ENCODE peak calls at places on chromosomes 4 and X, in six cellular contexts. U, P, V, W, Z and E are unnamed samples.

GRCh38 chr4:173171098-173171497 is 2.5 kb downstream of the GALNT7 start:
- DNase-seq in P (no peak), Z (peak; percentile 9), U (no peak), V (no peak), W (no peak), E (no peak)

GRCh38 chrX:72358313-72358712 is 52.6 kb upstream of the CITED1 start:
- DNase-seq in U (peak; percentile 34), Z (no peak), V (peak; percentile 59), P (no peak), W (no peak), E (no peak)

GRCh38 chrX:70445197-70445656 is 592 bp downstream of the DLG3 start:
- DNase-seq in V (no peak), W (no peak), U (no peak), P (no peak), Z (no peak), E (no peak)

GRCh38 chrX:83416273-83416672 is 91.8 kb upstream of the POU3F4 start:
- DNase-seq in Z (no peak), V (no peak), W (no peak), P (no peak), U (no peak), E (no peak)

GRCh38 chrX:129877401-129877800 is 28.6 kb upstream of the UTP14A start:
- DNase-seq in Z (peak; percentile 60), P (no peak), W (no peak), V (no peak), U (peak; percentile 39), E (no peak)

GRCh38 chrX:38004046-38004445 is 2.3 kb upstream of the SYTL5 start:
- DNase-seq in V (no peak), W (no peak), P (no peak), Z (no peak), U (no peak), E (no peak)

GRCh38 chrX:101550362-101550761 is at the start of gene ARMCX1:
- DNase-seq in Z (no peak), W (peak; percentile 37), U (peak; percentile 67), P (peak; percentile 62), V (peak; percentile 76), E (peak; percentile 5)

GRCh38 chrX:70454441-70455365 is 10.1 kb downstream of the DLG3 start:
- DNase-seq in P (no peak), W (no peak), Z (peak; percentile 83), V (peak; percentile 36), U (peak; percentile 23), E (no peak)

GRCh38 chr4:71541541-71541940 is 202.7 kb downstream of the SLC4A4 start:
- DNase-seq in W (no peak), U (no peak), Z (no peak), V (no peak), P (no peak), E (no peak)

GRCh38 chr4:168880087-168880675 is 129.9 kb downstream of the CBR4 start:
- DNase-seq in Z (no peak), V (no peak), P (no peak), U (peak; percentile 80), W (no peak), E (no peak)

GRCh38 chr4:2337131-2337723 is 75.3 kb upstream of the MXD4 start:
- DNase-seq in W (no peak), U (no peak), Z (no peak), P (no peak), V (no peak), E (no peak)

GRCh38 chrX:11949291-11949690 is 189.0 kb upstream of the FRMPD4 start:
- DNase-seq in U (no peak), Z (no peak), W (no peak), P (no peak), V (no peak), E (no peak)

GRCh38 chr4:111937368-111937767 is 207.9 kb upstream of the FAM241A start:
- DNase-seq in Z (no peak), V (no peak), W (no peak), U (no peak), P (no peak), E (no peak)

GRCh38 chrX:46444011-46444410 is 101.2 kb downstream of the ZNF674 start:
- DNase-seq in W (no peak), Z (no peak), U (peak; percentile 90), P (peak; percentile 50), V (peak; percentile 83), E (no peak)

GRCh38 chrX:150162141-150162540 is 201.0 kb upstream of the MAMLD1 start:
- DNase-seq in U (no peak), P (no peak), Z (no peak), W (no peak), V (peak; percentile 29), E (no peak)

GRCh38 chr4:77073981-77074865 is 1.6 kb downstream of the CCNI start:
- DNase-seq in P (no peak), W (no peak), U (no peak), Z (no peak), V (no peak), E (no peak)

GRCh38 chr4:78293841-78294301 is 236.7 kb downstream of the FRAS1 start:
- DNase-seq in U (peak; percentile 94), P (no peak), Z (no peak), W (no peak), V (peak; percentile 78), E (no peak)

GRCh38 chrX:40105016-40105790 is 7.4 kb upstream of the BCOR start:
- DNase-seq in W (no peak), U (no peak), P (no peak), V (peak; percentile 61), Z (no peak), E (peak; percentile 42)

GRCh38 chr4:2714071-2714770 is 41.9 kb downstream of the TNIP2 start:
- DNase-seq in Z (peak; percentile 64), P (peak; percentile 92), W (no peak), U (peak; percentile 17), V (no peak), E (no peak)

GRCh38 chr4:20662851-20663250 is 37.4 kb upstream of the PACRGL start:
- DNase-seq in P (peak; percentile 49), V (peak; percentile 19), U (peak; percentile 27), Z (no peak), W (no peak), E (no peak)

GRCh38 chr4:109554971-109555370 is 5.1 kb upstream of the MCUB start:
- DNase-seq in Z (no peak), U (peak; percentile 2), W (no peak), P (no peak), V (no peak), E (no peak)

GRCh38 chr4:151462554-151462953 is 53.6 kb downstream of the FHIP1A start:
- DNase-seq in W (no peak), Z (no peak), U (no peak), P (no peak), V (no peak), E (no peak)

GRCh38 chr4:1234296-1234695 is 14.6 kb downstream of the CTBP1 start:
- DNase-seq in Z (no peak), W (no peak), P (no peak), U (no peak), V (no peak), E (no peak)

GRCh38 chr4:153573221-153573620 is 107.1 kb downstream of the TMEM131L start:
- DNase-seq in V (no peak), P (no peak), Z (no peak), U (no peak), W (no peak), E (no peak)

GRCh38 chrX:148580016-148580415 is 79.6 kb downstream of the AFF2 start:
- DNase-seq in W (no peak), U (peak; percentile 40), Z (no peak), P (no peak), V (no peak), E (no peak)

GRCh38 chrX:66919280-66919832 is 280.5 kb upstream of the EDA2R start:
- DNase-seq in Z (no peak), W (no peak), P (no peak), V (no peak), U (no peak), E (no peak)

GRCh38 chr4:138835833-138836521 is 179.6 kb upstream of the NOCT start:
- DNase-seq in W (no peak), V (no peak), P (no peak), U (peak; percentile 18), Z (peak; percentile 28), E (no peak)

GRCh38 chr4:26252349-26252748 is 68.5 kb upstream of the RBPJ start:
- DNase-seq in P (no peak), W (no peak), Z (no peak), U (peak; percentile 12), V (no peak), E (no peak)

GRCh38 chr4:184856277-184856609 is 30.5 kb upstream of the ACSL1 start:
- DNase-seq in V (no peak), W (no peak), P (no peak), U (no peak), Z (no peak), E (no peak)

GRCh38 chr4:41912546-41912945 is 22.7 kb upstream of the TMEM33 start:
- DNase-seq in W (no peak), U (no peak), P (no peak), Z (no peak), V (peak; percentile 35), E (no peak)

GRCh38 chr4:88661724-88662123 is 35.9 kb downstream of the NAP1L5 start:
- DNase-seq in W (no peak), P (no peak), Z (no peak), U (peak; percentile 83), V (peak; percentile 31), E (no peak)

GRCh38 chrX:51047950-51048349 is 137.4 kb downstream of the BMP15 start:
- DNase-seq in Z (no peak), P (no peak), V (no peak), W (no peak), U (no peak), E (no peak)

GRCh38 chr4:39305902-39306677 is 60.1 kb downstream of the RFC1 start:
- DNase-seq in V (no peak), Z (peak; percentile 27), U (peak; percentile 22), W (no peak), P (no peak), E (no peak)

GRCh38 chr4:139633661-139634060 is 32.0 kb upstream of the MGST2 start:
- DNase-seq in U (no peak), W (no peak), Z (peak; percentile 45), V (peak; percentile 25), P (no peak), E (peak; percentile 30)

GRCh38 chr4:185779520-185779919 is 32.5 kb downstream of the SORBS2 start:
- DNase-seq in Z (no peak), W (no peak), V (no peak), P (peak; percentile 71), U (peak; percentile 38), E (no peak)

GRCh38 chr4:85039526-85039925 is 73.0 kb upstream of the WDFY3 start:
- DNase-seq in P (no peak), U (peak; percentile 22), Z (no peak), W (no peak), V (no peak), E (no peak)

GRCh38 chrX:123581586-123581985 is 151.3 kb downstream of the THOC2 start:
- DNase-seq in V (no peak), W (no peak), P (no peak), U (no peak), Z (no peak), E (no peak)

GRCh38 chr4:46649390-46649789 is 259.5 kb upstream of the GABRA2 start:
- DNase-seq in V (no peak), P (no peak), U (no peak), Z (no peak), W (no peak), E (no peak)

GRCh38 chr4:20337261-20337664 is 85.6 kb downstream of the SLIT2 start:
- DNase-seq in Z (no peak), V (peak; percentile 66), W (no peak), U (peak; percentile 55), P (no peak), E (no peak)